ENCODE peak calls at places on chromosomes 2 and 18, in four cellular contexts. K, D, U and L are unnamed samples.

GRCh38 chr2:235105821-235106359 is 154.1 kb downstream of the SH3BP4 start:
- DNase-seq in U (no peak), K (no peak), D (peak; percentile 68), L (no peak)

GRCh38 chr18:23631746-23632145 is 31.0 kb downstream of the ANKRD29 start:
- DNase-seq in K (peak; percentile 18), D (no peak), U (no peak), L (no peak)

GRCh38 chr18:75161629-75162028 is 47.3 kb downstream of the PTGR3 start:
- DNase-seq in K (no peak), D (peak; percentile 77), U (no peak), L (peak; percentile 63)

GRCh38 chr2:205660521-205661124 is 21.7 kb upstream of the NRP2 start:
- DNase-seq in U (no peak), D (no peak), K (peak; percentile 98), L (no peak)

GRCh38 chr2:188523901-188524300 is 232.2 kb downstream of the GULP1 start:
- DNase-seq in U (no peak), K (no peak), D (no peak), L (no peak)

GRCh38 chr2:202717598-202718310 is 83.0 kb downstream of the FAM117B start:
- DNase-seq in K (no peak), U (no peak), D (no peak), L (no peak)

GRCh38 chr2:128716371-128716770 is 397.7 kb upstream of the HS6ST1 start:
- DNase-seq in U (no peak), D (no peak), K (no peak), L (no peak)

GRCh38 chr2:219998099-219998498 is 370.7 kb downstream of the SLC4A3 start:
- DNase-seq in K (peak; percentile 29), U (no peak), D (no peak), L (no peak)

GRCh38 chr2:101566632-101567228 is 91.8 kb upstream of the RFX8 start:
- DNase-seq in K (no peak), D (peak; percentile 100), U (peak; percentile 95), L (no peak)

GRCh38 chr18:24354278-24354677 is 43.3 kb downstream of the OSBPL1A start:
- DNase-seq in U (no peak), D (no peak), K (no peak), L (no peak)

GRCh38 chr2:42742740-42743666 is 20.9 kb downstream of the OXER1 start:
- DNase-seq in D (no peak), U (no peak), K (peak; percentile 14), L (peak; percentile 51)

GRCh38 chr2:20015482-20016083 is 3.1 kb upstream of the MATN3 start:
- DNase-seq in K (peak; percentile 77), D (peak; percentile 75), U (peak; percentile 53), L (peak; percentile 81)

GRCh38 chr2:120675460-120676130 is 60.1 kb upstream of the GLI2 start:
- DNase-seq in K (peak; percentile 77), D (peak; percentile 50), U (peak; percentile 51), L (peak; percentile 73)

GRCh38 chr2:227568852-227569169 is 29.9 kb upstream of the SCYGR2 start:
- DNase-seq in D (no peak), K (no peak), U (no peak), L (no peak)

GRCh38 chr2:86186431-86186830 is 8.8 kb downstream of the IMMT start:
- DNase-seq in U (no peak), K (no peak), D (no peak), L (no peak)

GRCh38 chr2:28986429-28986828 is 5.3 kb downstream of the TOGARAM2 start:
- DNase-seq in D (no peak), K (no peak), U (no peak), L (no peak)

GRCh38 chr2:241158546-241158900 is 8.3 kb downstream of the PPP1R7 start:
- DNase-seq in D (no peak), K (no peak), U (peak; percentile 21), L (no peak)

GRCh38 chr2:77210725-77211124 is 311.5 kb downstream of the LRRTM4 start:
- DNase-seq in K (no peak), U (no peak), D (no peak), L (no peak)

GRCh38 chr2:1742680-1743395 is 1.5 kb downstream of the PXDN start:
- DNase-seq in K (peak; percentile 96), U (peak; percentile 77), D (no peak), L (no peak)

GRCh38 chr18:25140144-25140961 is 211.6 kb downstream of the ZNF521 start:
- DNase-seq in D (no peak), K (no peak), U (no peak), L (no peak)

GRCh38 chr2:73290049-73290839 is 3.1 kb downstream of the EGR4 start:
- DNase-seq in U (peak; percentile 73), K (peak; percentile 63), D (peak; percentile 61), L (peak; percentile 93)

GRCh38 chr2:174760845-174761473 is 3.3 kb downstream of the CHRNA1 start:
- DNase-seq in U (no peak), K (no peak), D (no peak), L (no peak)

GRCh38 chr2:174762464-174762863 is 1.8 kb downstream of the CHRNA1 start:
- DNase-seq in U (no peak), D (no peak), K (no peak), L (no peak)

GRCh38 chr2:174759381-174760064 is 4.7 kb downstream of the CHRNA1 start:
- DNase-seq in K (no peak), U (no peak), D (no peak), L (no peak)

GRCh38 chr2:174763793-174764179 is 486 bp downstream of the CHRNA1 start:
- DNase-seq in D (no peak), K (no peak), U (no peak), L (no peak)

GRCh38 chr2:174761837-174762236 is 2.4 kb downstream of the CHRNA1 start:
- DNase-seq in U (no peak), D (no peak), K (no peak), L (no peak)
- H3K27me3 ChIP-seq in U (no peaks in the 10 kb centered on the region), D (no peaks in the 10 kb centered on the region), K (no peaks in the 10 kb centered on the region), L (no peaks in the 10 kb centered on the region)

DNA sequence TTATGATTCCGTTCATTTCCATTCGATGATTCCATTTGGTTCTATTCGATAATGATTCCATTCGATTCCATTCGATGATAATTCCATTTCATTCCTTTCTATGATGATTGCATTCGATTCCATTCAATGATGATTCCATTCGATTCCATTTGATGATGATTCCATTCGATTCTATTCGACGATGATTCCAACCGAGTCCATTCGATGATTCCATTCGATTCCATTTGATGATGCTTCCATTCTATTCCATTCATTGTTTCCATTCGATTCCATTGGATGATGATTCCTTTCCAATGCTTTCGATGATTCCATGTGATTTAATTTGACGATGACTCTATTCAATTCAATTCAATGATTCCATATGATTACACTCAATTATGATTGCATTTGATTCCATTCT is 1093.5 kb downstream of the RPIA start:
- DNase-seq in K (no peak), U (no peak), D (no peak), L (no peak)
- H3K9me3 ChIP-seq in K (peaks cover 13% of the 10 kb centered on the region), U (peaks cover 56% of the 10 kb centered on the region), D (peaks cover 100% of the 10 kb centered on the region), L (peaks cover 84% of the 10 kb centered on the region)

GRCh38 chr18:77046994-77047393 is 85.6 kb downstream of the MBP start:
- DNase-seq in K (no peak), D (no peak), U (no peak), L (no peak)
- H3K4me2 ChIP-seq in K (no peak overlapping the region), D (no peak overlapping the region), U (no peak overlapping the region), L (peak overlapping the region; percentile 74)

GRCh38 chr2:96495983-96496382 is 9.2 kb downstream of the NEURL3 start:
- DNase-seq in U (no peak), D (no peak), K (no peak), L (no peak)

GRCh38 chr2:96499061-96499960 is 5.8 kb downstream of the NEURL3 start:
- DNase-seq in K (no peak), D (no peak), U (no peak), L (no peak)

GRCh38 chr2:96501471-96501874 is 3.7 kb downstream of the NEURL3 start:
- DNase-seq in K (no peak), U (no peak), D (no peak), L (no peak)

GRCh38 chr2:96500385-96501066 is 4.6 kb downstream of the NEURL3 start:
- DNase-seq in D (no peak), K (peak; percentile 25), U (no peak), L (no peak)

GRCh38 chr2:96498023-96498431 is 7.1 kb downstream of the NEURL3 start:
- DNase-seq in K (no peak), U (no peak), D (no peak), L (no peak)
- H3K27me3 ChIP-seq in K (peaks cover 65% of the 10 kb centered on the region), U (no peaks in the 10 kb centered on the region), D (no peaks in the 10 kb centered on the region), L (no peaks in the 10 kb centered on the region)

GRCh38 chr2:165529130-165529529 is 59.6 kb downstream of the CSRNP3 start:
- DNase-seq in D (no peak), U (no peak), K (no peak), L (no peak)

GRCh38 chr2:165535443-165535842 is 65.9 kb downstream of the CSRNP3 start:
- DNase-seq in U (no peak), D (no peak), K (no peak), L (no peak)

GRCh38 chr2:165528691-165529090 is 59.2 kb downstream of the CSRNP3 start:
- DNase-seq in D (no peak), K (no peak), U (no peak), L (no peak)

GRCh38 chr2:165536861-165537499 is 67.5 kb downstream of the CSRNP3 start:
- DNase-seq in D (no peak), K (no peak), U (no peak), L (no peak)

GRCh38 chr2:165533331-165533730 is 63.8 kb downstream of the CSRNP3 start:
- DNase-seq in K (no peak), U (no peak), D (no peak), L (no peak)
- H3K9me3 ChIP-seq in K (no peaks in the 10 kb centered on the region), U (no peaks in the 10 kb centered on the region), D (no peaks in the 10 kb centered on the region), L (no peaks in the 10 kb centered on the region)

GRCh38 chr2:45797451-45798230 is 146.2 kb downstream of the PRKCE start:
- DNase-seq in D (no peak), U (no peak), K (peak; percentile 12), L (no peak)

GRCh38 chr2:45790157-45790723 is 138.8 kb downstream of the PRKCE start:
- DNase-seq in U (no peak), D (no peak), K (no peak), L (no peak)

GRCh38 chr2:45796500-45796899 is 145.0 kb downstream of the PRKCE start:
- DNase-seq in K (no peak), U (no peak), D (no peak), L (no peak)

GRCh38 chr2:45793564-45793963 is 142.1 kb downstream of the PRKCE start:
- DNase-seq in K (no peak), U (no peak), D (peak; percentile 50), L (no peak)

GRCh38 chr2:45793998-45794720 is 142.7 kb downstream of the PRKCE start:
- DNase-seq in D (no peak), U (no peak), K (no peak), L (no peak)
- H3K4me2 ChIP-seq in D (no peak overlapping the region), U (no peak overlapping the region), K (no peak overlapping the region), L (no peak overlapping the region)

GRCh38 chr2:118846667-118847446 is 591 bp downstream of the EN1 start:
- DNase-seq in K (peak; percentile 83), D (no peak), U (no peak), L (no peak)
- H3K27me3 ChIP-seq in K (no peaks in the 10 kb centered on the region), D (peaks cover 16% of the 10 kb centered on the region), U (peaks cover 75% of the 10 kb centered on the region), L (no peaks in the 10 kb centered on the region)

GRCh38 chr2:16217271-16217670 is 276.9 kb downstream of the MYCN start:
- DNase-seq in K (no peak), U (no peak), D (no peak), L (no peak)
- H3K9me3 ChIP-seq in K (no peaks in the 10 kb centered on the region), U (no peaks in the 10 kb centered on the region), D (no peaks in the 10 kb centered on the region), L (no peaks in the 10 kb centered on the region)

GRCh38 chr2:149648282-149649030 is 60.9 kb upstream of the MMADHC start:
- DNase-seq in U (peak; percentile 52), K (peak; percentile 98), D (no peak), L (no peak)
- H3K4me2 ChIP-seq in U (no peak overlapping the region), K (peak overlapping the region; percentile 10), D (no peak overlapping the region), L (no peak overlapping the region)